ENCODE peak calls at places on chromosomes 5 and 9, in six cellular contexts. One of them, this sample, is unnamed.

GRCh38 chr5:95669540-95669939 is 13.3 kb downstream of the SPATA9 start:
- DNase-seq in mesothelial cell of epicardium: no peak
- DNase-seq in BJ: peak; percentile 91
- DNase-seq in astrocyte of the cerebellum: peak; percentile 89
- DNase-seq in tibial artery: peak; percentile 84
- DNase-seq in ovary: peak; percentile 86
- DNase-seq in this sample: no peak

GRCh38 chr5:179759961-179760541 is 27.4 kb downstream of the MAML1 start:
- DNase-seq in mesothelial cell of epicardium: no peak
- DNase-seq in BJ: no peak
- DNase-seq in astrocyte of the cerebellum: no peak
- DNase-seq in tibial artery: no peak
- DNase-seq in ovary: no peak
- DNase-seq in this sample: no peak

GRCh38 chr5:113117543-113118110 is 141.0 kb downstream of the DCP2 start:
- DNase-seq in mesothelial cell of epicardium: no peak
- DNase-seq in BJ: no peak
- DNase-seq in astrocyte of the cerebellum: no peak
- DNase-seq in tibial artery: no peak
- DNase-seq in ovary: no peak
- DNase-seq in this sample: no peak

GRCh38 chr5:16918156-16918555 is 17.9 kb downstream of the MYO10 start:
- DNase-seq in mesothelial cell of epicardium: no peak
- DNase-seq in BJ: no peak
- DNase-seq in astrocyte of the cerebellum: no peak
- DNase-seq in tibial artery: no peak
- DNase-seq in ovary: no peak
- DNase-seq in this sample: no peak

GRCh38 chr5:144060598-144060997 is 109.9 kb downstream of the YIPF5 start:
- DNase-seq in mesothelial cell of epicardium: no peak
- DNase-seq in BJ: no peak
- DNase-seq in astrocyte of the cerebellum: no peak
- DNase-seq in tibial artery: no peak
- DNase-seq in ovary: no peak
- DNase-seq in this sample: no peak

GRCh38 chr5:160516696-160517530 is 95.3 kb downstream of the PTTG1 start:
- DNase-seq in mesothelial cell of epicardium: no peak
- DNase-seq in BJ: no peak
- DNase-seq in astrocyte of the cerebellum: no peak
- DNase-seq in tibial artery: no peak
- DNase-seq in ovary: no peak
- DNase-seq in this sample: no peak

GRCh38 chr5:82494942-82495341 is 216.8 kb upstream of the RPS23 start:
- DNase-seq in mesothelial cell of epicardium: no peak
- DNase-seq in BJ: no peak
- DNase-seq in astrocyte of the cerebellum: no peak
- DNase-seq in tibial artery: no peak
- DNase-seq in ovary: no peak
- DNase-seq in this sample: no peak

GRCh38 chr5:74174366-74174765 is 466.2 kb downstream of the ENC1 start:
- DNase-seq in mesothelial cell of epicardium: no peak
- DNase-seq in BJ: no peak
- DNase-seq in astrocyte of the cerebellum: no peak
- DNase-seq in tibial artery: no peak
- DNase-seq in ovary: no peak
- DNase-seq in this sample: no peak

GRCh38 chr9:69347607-69348006 is 22.6 kb downstream of the ENTREP1 start:
- DNase-seq in mesothelial cell of epicardium: no peak
- DNase-seq in BJ: no peak
- DNase-seq in astrocyte of the cerebellum: no peak
- DNase-seq in tibial artery: no peak
- DNase-seq in ovary: no peak
- DNase-seq in this sample: no peak

GRCh38 chr5:143248822-143249579 is 154.5 kb downstream of the NR3C1 start:
- DNase-seq in mesothelial cell of epicardium: no peak
- DNase-seq in BJ: peak; percentile 53
- DNase-seq in astrocyte of the cerebellum: peak; percentile 34
- DNase-seq in tibial artery: no peak
- DNase-seq in ovary: no peak
- DNase-seq in this sample: no peak

GRCh38 chr9:87498046-87498815 is 564 bp downstream of the DAPK1 start:
- DNase-seq in mesothelial cell of epicardium: peak; percentile 77
- DNase-seq in BJ: no peak
- DNase-seq in astrocyte of the cerebellum: no peak
- DNase-seq in tibial artery: peak; percentile 70
- DNase-seq in ovary: peak; percentile 64
- DNase-seq in this sample: no peak

GRCh38 chr9:129037767-129038098 is 1.3 kb downstream of the MIGA2 start:
- DNase-seq in mesothelial cell of epicardium: no peak
- DNase-seq in BJ: no peak
- DNase-seq in astrocyte of the cerebellum: no peak
- DNase-seq in tibial artery: no peak
- DNase-seq in ovary: no peak
- DNase-seq in this sample: no peak

GRCh38 chr9:111959960-111960359 is 63.3 kb downstream of the UGCG start:
- DNase-seq in mesothelial cell of epicardium: no peak
- DNase-seq in BJ: no peak
- DNase-seq in astrocyte of the cerebellum: no peak
- DNase-seq in tibial artery: no peak
- DNase-seq in ovary: no peak
- DNase-seq in this sample: no peak

GRCh38 chr5:159800131-159800830 is 116.0 kb upstream of the ADRA1B start:
- DNase-seq in mesothelial cell of epicardium: no peak
- DNase-seq in BJ: no peak
- DNase-seq in astrocyte of the cerebellum: no peak
- DNase-seq in tibial artery: no peak
- DNase-seq in ovary: no peak
- DNase-seq in this sample: no peak

GRCh38 chr9:99012957-99013512 is 69.3 kb downstream of the COL15A1 start:
- DNase-seq in mesothelial cell of epicardium: no peak
- DNase-seq in BJ: no peak
- DNase-seq in astrocyte of the cerebellum: no peak
- DNase-seq in tibial artery: no peak
- DNase-seq in ovary: no peak
- DNase-seq in this sample: no peak
- TF ChIP-seq CTCF in mesothelial cell of epicardium: no peak
- TF ChIP-seq CTCF in BJ: no peak
- TF ChIP-seq CTCF in astrocyte of the cerebellum: no peak
- TF ChIP-seq CTCF in tibial artery: peak; percentile 62
- TF ChIP-seq CTCF in ovary: no peak
- TF ChIP-seq CTCF in this sample: peak; percentile 16

DNA sequence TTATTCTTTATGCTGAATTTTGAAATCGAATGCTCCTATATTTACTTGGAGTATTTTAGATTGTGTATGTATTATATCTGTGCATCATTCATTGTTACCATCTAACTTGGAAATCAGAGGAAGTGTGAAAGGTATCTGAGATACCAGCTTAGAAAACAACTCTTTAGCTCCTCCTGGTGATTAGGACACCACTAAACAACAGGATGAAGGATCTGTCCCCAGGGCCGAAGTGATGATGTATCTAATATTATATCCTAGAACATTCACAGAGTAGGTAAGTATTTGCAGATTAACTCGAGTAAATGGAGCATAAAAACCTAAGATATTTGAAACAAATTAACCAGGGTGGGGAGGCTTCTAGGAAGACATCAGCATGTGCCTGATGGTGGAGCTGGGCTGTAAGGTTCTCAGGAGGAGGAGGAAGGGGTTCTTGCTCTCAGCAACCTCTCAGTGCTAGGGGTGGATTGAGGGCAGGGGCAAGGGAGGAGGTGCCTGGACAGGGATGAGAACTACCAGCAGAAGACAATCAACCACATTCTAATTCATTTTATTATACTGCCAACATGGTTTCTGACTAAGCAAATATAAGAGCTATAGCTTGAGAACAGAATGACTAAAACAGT is 2.6 kb upstream of the NFIL3 start:
- DNase-seq in mesothelial cell of epicardium: no peak
- DNase-seq in BJ: no peak
- DNase-seq in astrocyte of the cerebellum: no peak
- DNase-seq in tibial artery: no peak
- DNase-seq in ovary: no peak
- DNase-seq in this sample: no peak
- TF ChIP-seq CTCF in mesothelial cell of epicardium: no peak
- TF ChIP-seq CTCF in BJ: peak; percentile 56
- TF ChIP-seq CTCF in astrocyte of the cerebellum: peak; percentile 65
- TF ChIP-seq CTCF in tibial artery: peak; percentile 23
- TF ChIP-seq CTCF in ovary: peak; percentile 60
- TF ChIP-seq CTCF in this sample: peak; percentile 66

DNA sequence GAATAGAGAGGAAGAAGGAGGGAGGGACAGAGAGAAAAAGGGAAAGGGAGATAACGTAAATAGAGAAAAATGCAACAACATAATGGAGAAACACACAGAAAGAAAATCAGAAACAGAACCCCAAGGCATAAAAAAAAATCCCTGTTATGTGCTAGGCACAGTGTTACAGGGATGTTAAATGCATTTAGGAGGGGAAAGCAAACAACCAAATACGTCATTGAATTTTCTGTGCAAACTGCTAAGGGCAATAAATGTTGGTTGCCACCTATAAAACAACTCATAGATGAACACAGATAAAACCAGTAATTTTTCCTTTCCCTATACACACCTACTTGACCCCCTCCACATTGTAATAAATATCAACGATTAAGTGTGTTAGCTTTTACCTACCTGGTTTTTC is 51.3 kb upstream of the ASTN2 start:
- DNase-seq in mesothelial cell of epicardium: no peak
- DNase-seq in BJ: no peak
- DNase-seq in astrocyte of the cerebellum: no peak
- DNase-seq in tibial artery: no peak
- DNase-seq in ovary: no peak
- DNase-seq in this sample: no peak
- TF ChIP-seq CTCF in mesothelial cell of epicardium: no peak
- TF ChIP-seq CTCF in BJ: no peak
- TF ChIP-seq CTCF in astrocyte of the cerebellum: no peak
- TF ChIP-seq CTCF in tibial artery: no peak
- TF ChIP-seq CTCF in ovary: no peak
- TF ChIP-seq CTCF in this sample: no peak

DNA sequence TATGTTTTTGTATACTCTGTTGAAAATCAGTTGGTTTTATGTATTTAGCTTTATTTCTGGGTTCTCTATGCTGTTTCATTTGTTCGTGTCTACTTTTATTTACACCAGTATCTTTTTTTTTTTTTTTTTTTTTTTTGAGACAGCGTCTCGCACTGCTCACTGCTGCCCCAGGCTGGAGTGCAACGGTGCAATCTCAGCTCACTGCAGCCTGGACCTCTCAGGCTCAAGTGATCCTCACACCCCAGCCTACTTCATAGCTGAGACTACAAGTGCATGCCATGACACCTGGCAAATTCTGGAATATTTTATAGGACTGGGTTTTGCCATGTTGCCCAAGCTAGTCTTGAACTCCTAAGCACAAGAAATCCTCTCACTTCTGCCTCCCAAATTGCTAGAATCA is 869.4 kb upstream of the CDH6 start:
- DNase-seq in mesothelial cell of epicardium: no peak
- DNase-seq in BJ: no peak
- DNase-seq in astrocyte of the cerebellum: no peak
- DNase-seq in tibial artery: no peak
- DNase-seq in ovary: no peak
- DNase-seq in this sample: no peak
- TF ChIP-seq CTCF in mesothelial cell of epicardium: no peak
- TF ChIP-seq CTCF in BJ: no peak
- TF ChIP-seq CTCF in astrocyte of the cerebellum: no peak
- TF ChIP-seq CTCF in tibial artery: no peak
- TF ChIP-seq CTCF in ovary: no peak
- TF ChIP-seq CTCF in this sample: peak; percentile 28

GRCh38 chr5:119316116-119316515 is 39.7 kb upstream of the TNFAIP8 start:
- DNase-seq in mesothelial cell of epicardium: no peak
- DNase-seq in BJ: no peak
- DNase-seq in astrocyte of the cerebellum: no peak
- DNase-seq in tibial artery: no peak
- DNase-seq in ovary: no peak
- DNase-seq in this sample: no peak

GRCh38 chr5:119318256-119318914 is 37.4 kb upstream of the TNFAIP8 start:
- DNase-seq in mesothelial cell of epicardium: no peak
- DNase-seq in BJ: no peak
- DNase-seq in astrocyte of the cerebellum: no peak
- DNase-seq in tibial artery: no peak
- DNase-seq in ovary: no peak
- DNase-seq in this sample: no peak

GRCh38 chr5:119313207-119313606 is 42.6 kb upstream of the TNFAIP8 start:
- DNase-seq in mesothelial cell of epicardium: no peak
- DNase-seq in BJ: no peak
- DNase-seq in astrocyte of the cerebellum: no peak
- DNase-seq in tibial artery: no peak
- DNase-seq in ovary: no peak
- DNase-seq in this sample: no peak

GRCh38 chr5:119313876-119314605 is 41.8 kb upstream of the TNFAIP8 start:
- DNase-seq in mesothelial cell of epicardium: no peak
- DNase-seq in BJ: no peak
- DNase-seq in astrocyte of the cerebellum: no peak
- DNase-seq in tibial artery: no peak
- DNase-seq in ovary: no peak
- DNase-seq in this sample: no peak

DNA sequence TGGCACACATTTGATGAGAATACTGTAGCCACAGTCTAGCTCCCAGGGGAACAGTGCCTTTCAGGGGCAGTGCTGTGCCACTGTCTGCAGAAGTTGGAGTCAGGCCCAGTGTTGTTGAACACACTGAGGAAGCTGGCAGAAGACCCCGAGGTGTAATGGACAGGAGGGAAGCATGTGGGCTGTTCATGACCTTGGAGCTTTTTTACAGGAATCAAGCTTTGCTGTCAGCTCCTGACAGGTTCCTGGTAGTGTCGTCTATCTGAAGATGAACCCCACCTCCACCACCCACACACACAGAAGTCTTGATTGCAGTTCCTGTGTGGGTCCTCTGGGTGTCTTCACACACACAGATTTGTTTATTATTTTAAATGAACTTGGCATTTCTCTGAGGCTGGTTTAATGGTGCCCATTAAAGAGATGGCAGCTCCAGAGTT is 40.3 kb upstream of the TNFAIP8 start:
- DNase-seq in mesothelial cell of epicardium: no peak
- DNase-seq in BJ: no peak
- DNase-seq in astrocyte of the cerebellum: no peak
- DNase-seq in tibial artery: no peak
- DNase-seq in ovary: no peak
- DNase-seq in this sample: no peak
- TF ChIP-seq CTCF in mesothelial cell of epicardium: no peak
- TF ChIP-seq CTCF in BJ: peak; percentile 18
- TF ChIP-seq CTCF in astrocyte of the cerebellum: peak; percentile 36
- TF ChIP-seq CTCF in tibial artery: no peak
- TF ChIP-seq CTCF in ovary: no peak
- TF ChIP-seq CTCF in this sample: peak; percentile 58

GRCh38 chr5:36217591-36217990 is 24.1 kb downstream of the NADK2 start:
- DNase-seq in mesothelial cell of epicardium: no peak
- DNase-seq in BJ: no peak
- DNase-seq in astrocyte of the cerebellum: no peak
- DNase-seq in tibial artery: no peak
- DNase-seq in ovary: no peak
- DNase-seq in this sample: no peak
- TF ChIP-seq CTCF in mesothelial cell of epicardium: no peak
- TF ChIP-seq CTCF in BJ: no peak
- TF ChIP-seq CTCF in astrocyte of the cerebellum: no peak
- TF ChIP-seq CTCF in tibial artery: no peak
- TF ChIP-seq CTCF in ovary: no peak
- TF ChIP-seq CTCF in this sample: no peak

DNA sequence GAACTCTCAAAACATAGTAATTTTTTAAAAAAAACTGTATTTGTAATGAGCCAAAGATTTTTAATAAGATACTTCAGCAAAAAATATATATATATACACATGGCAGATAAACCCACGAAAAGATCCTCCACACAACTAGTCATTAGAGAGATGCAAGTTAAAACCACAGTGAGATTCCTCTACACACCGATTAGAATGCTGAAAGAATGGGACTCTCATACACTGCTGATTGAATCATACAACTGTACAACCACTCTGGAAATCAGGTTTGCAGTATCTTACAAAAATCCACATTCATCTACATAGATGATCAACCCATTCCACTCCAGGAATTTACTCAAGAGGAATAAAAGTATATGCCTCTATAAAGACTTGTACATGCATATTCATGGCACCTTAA is 43.7 kb downstream of the RASEF start:
- DNase-seq in mesothelial cell of epicardium: no peak
- DNase-seq in BJ: no peak
- DNase-seq in astrocyte of the cerebellum: no peak
- DNase-seq in tibial artery: no peak
- DNase-seq in ovary: no peak
- DNase-seq in this sample: no peak
- TF ChIP-seq CTCF in mesothelial cell of epicardium: no peak
- TF ChIP-seq CTCF in BJ: no peak
- TF ChIP-seq CTCF in astrocyte of the cerebellum: no peak
- TF ChIP-seq CTCF in tibial artery: no peak
- TF ChIP-seq CTCF in ovary: no peak
- TF ChIP-seq CTCF in this sample: no peak

This sample was measured in epithelial cell of proximal tubule.